ENCODE peak calls at places on chromosome 17, in ten cellular contexts. R is GM03348; C is upper lobe of left lung; G is endothelial cell; P is ELR; Y is stimulated activated naive CD8-positive, alpha-beta T cell treated with anti-CD3 and anti-CD28 coated beads, Interleukin-15, amount 100 ng/mL, for 72 hours; T is NCI-H774; X is CD8-positive, alpha-beta T cell; H is T-cell; U is mucosa of gallbladder. S is an unnamed sample.
A peak's percentile ranks its signal among the peaks of the same experiment; 100 is the strongest.

GRCh38 chr17:31373150-31374082 is 18.1 kb upstream of the RAB11FIP4 start:
- DNase-seq in R (peak; percentile 69), C (no peak), G (no peak), P (peak; percentile 77), Y (no peak), T (no peak), X (no peak), H (peak; percentile 23), U (peak; percentile 37), S (no peak)

GRCh38 chr17:27494192-27495091 is 38.2 kb downstream of the KSR1 start:
- DNase-seq in R (peak; percentile 74), C (peak; percentile 93), G (no peak), P (peak; percentile 13), Y (no peak), T (no peak), X (no peak), H (no peak), U (peak; percentile 77), S (no peak)

GRCh38 chr17:72446118-72446517 is 325.3 kb downstream of the SOX9 start:
- DNase-seq in R (no peak), C (no peak), G (no peak), P (no peak), Y (no peak), T (no peak), X (no peak), H (no peak), U (no peak), S (no peak)

GRCh38 chr17:48647103-48647963 is 21.2 kb upstream of the HOXB9 start:
- DNase-seq in R (peak; percentile 51), C (no peak), G (no peak), P (no peak), Y (no peak), T (peak; percentile 23), X (no peak), H (no peak), U (no peak), S (no peak)

GRCh38 chr17:74446551-74447500 is 14.9 kb downstream of the GPRC5C start:
- DNase-seq in R (no peak), C (peak; percentile 77), G (no peak), P (no peak), Y (no peak), T (no peak), X (no peak), H (no peak), U (no peak), S (peak; percentile 68)

GRCh38 chr17:82229686-82230626 is 1.1 kb downstream of the SLC16A3 start:
- DNase-seq in R (no peak), C (no peak), G (no peak), P (peak; percentile 48), Y (no peak), T (no peak), X (no peak), H (no peak), U (no peak), S (no peak)

GRCh38 chr17:63837962-63838585 is 4.4 kb downstream of the SMARCD2 start:
- DNase-seq in R (no peak), C (no peak), G (no peak), P (no peak), Y (no peak), T (no peak), X (no peak), H (no peak), U (no peak), S (no peak)

GRCh38 chr17:4247361-4247980 is 16.3 kb downstream of the ANKFY1 start:
- DNase-seq in R (no peak), C (peak; percentile 29), G (no peak), P (no peak), Y (no peak), T (no peak), X (no peak), H (no peak), U (no peak), S (no peak)

GRCh38 chr17:65027305-65027704 is 29.2 kb downstream of the GNA13 start:
- DNase-seq in R (peak; percentile 39), C (no peak), G (peak; percentile 33), P (peak; percentile 96), Y (peak; percentile 39), T (no peak), X (no peak), H (peak; percentile 42), U (no peak), S (no peak)

GRCh38 chr17:32350662-32351418 is 883 bp downstream of the ZNF207 start:
- DNase-seq in R (peak; percentile 66), C (peak; percentile 59), G (peak; percentile 13), P (peak; percentile 78), Y (no peak), T (peak; percentile 54), X (no peak), H (peak; percentile 37), U (peak; percentile 38), S (no peak)

GRCh38 chr17:42275527-42276358 is 448 bp downstream of the STAT5B start:
- DNase-seq in R (peak; percentile 56), C (peak; percentile 25), G (no peak), P (peak; percentile 40), Y (no peak), T (no peak), X (peak; percentile 56), H (peak; percentile 45), U (no peak), S (peak; percentile 68)

GRCh38 chr17:44555056-44555455 is 2.2 kb upstream of the FZD2 start:
- DNase-seq in R (no peak), C (no peak), G (no peak), P (peak; percentile 71), Y (no peak), T (no peak), X (no peak), H (no peak), U (no peak), S (no peak)

GRCh38 chr17:48545022-48545376 is at the start of gene HOXB2:
- DNase-seq in R (peak; percentile 58), C (no peak), G (no peak), P (no peak), Y (no peak), T (peak; percentile 86), X (no peak), H (no peak), U (no peak), S (no peak)

GRCh38 chr17:27793168-27793905 is 7.0 kb downstream of the NOS2 start:
- DNase-seq in R (peak; percentile 44), C (no peak), G (peak; percentile 39), P (no peak), Y (no peak), T (peak; percentile 3), X (no peak), H (no peak), U (no peak), S (peak; percentile 24)

GRCh38 chr17:71516149-71516548 is 604.7 kb upstream of the SOX9 start:
- DNase-seq in R (no peak), C (no peak), G (no peak), P (no peak), Y (no peak), T (no peak), X (no peak), H (no peak), U (no peak), S (no peak)

GRCh38 chr17:82120148-82120547 is 22.1 kb upstream of the FASN start:
- DNase-seq in R (no peak), C (no peak), G (no peak), P (peak; percentile 75), Y (no peak), T (no peak), X (no peak), H (peak; percentile 60), U (no peak), S (no peak)

GRCh38 chr17:44830359-44831269 is 527 bp upstream of the GJC1 start:
- DNase-seq in R (peak; percentile 57), C (no peak), G (peak; percentile 40), P (peak; percentile 63), Y (peak; percentile 8), T (no peak), X (peak; percentile 50), H (peak; percentile 16), U (peak; percentile 13), S (no peak)

GRCh38 chr17:43935204-43935925 is 6.9 kb downstream of the PPY start:
- DNase-seq in R (no peak), C (no peak), G (no peak), P (no peak), Y (no peak), T (no peak), X (no peak), H (no peak), U (no peak), S (no peak)

GRCh38 chr17:58121925-58122324 is 26.3 kb upstream of the OR4D1 start:
- DNase-seq in R (peak; percentile 17), C (no peak), G (no peak), P (peak; percentile 70), Y (no peak), T (no peak), X (peak; percentile 63), H (peak; percentile 46), U (no peak), S (no peak)

GRCh38 chr17:39667262-39668140 is 752 bp upstream of the PNMT start:
- DNase-seq in R (no peak), C (no peak), G (no peak), P (no peak), Y (no peak), T (no peak), X (no peak), H (no peak), U (no peak), S (peak; percentile 56)

GRCh38 chr17:47232465-47232864 is 21.2 kb upstream of the ITGB3 start:
- DNase-seq in R (no peak), C (no peak), G (no peak), P (no peak), Y (no peak), T (no peak), X (no peak), H (no peak), U (no peak), S (no peak)

GRCh38 chr17:76927982-76928381 is 59.8 kb downstream of the MGAT5B start:
- DNase-seq in R (no peak), C (no peak), G (no peak), P (no peak), Y (no peak), T (no peak), X (no peak), H (no peak), U (no peak), S (no peak)

GRCh38 chr17:5510776-5511175 is 24.4 kb downstream of the MIS12 start:
- DNase-seq in R (no peak), C (no peak), G (no peak), P (no peak), Y (no peak), T (no peak), X (no peak), H (no peak), U (no peak), S (no peak)

GRCh38 chr17:6426356-6427101 is 8.4 kb downstream of the AIPL1 start:
- DNase-seq in R (no peak), C (no peak), G (no peak), P (no peak), Y (no peak), T (no peak), X (no peak), H (no peak), U (no peak), S (no peak)